ENCODE peak calls at places on chromosomes 1 and 21, in eight cellular contexts. One of them, this sample, is unnamed.
A peak's percentile ranks its signal among the peaks of the same experiment; 100 is the strongest.

GRCh38 chr1:172360511-172360910 is 60.0 kb upstream of the C1orf105 start:
- DNase-seq in transverse colon: no peak
- DNase-seq in HCT116: no peak
- DNase-seq in neural progenitor cell: peak; percentile 81
- DNase-seq in CD8-positive, alpha-beta T cell: no peak
- DNase-seq in psoas muscle: no peak
- DNase-seq in fibroblast of lung: no peak
- DNase-seq in cardiac muscle cell: no peak
- DNase-seq in this sample: peak; percentile 6

GRCh38 chr1:79128726-79129125 is 122.2 kb upstream of the ADGRL4 start:
- DNase-seq in CD8-positive, alpha-beta T cell: no peak
- DNase-seq in fibroblast of lung: peak; percentile 89
- DNase-seq in HCT116: no peak
- DNase-seq in neural progenitor cell: no peak
- DNase-seq in transverse colon: no peak
- DNase-seq in psoas muscle: no peak
- DNase-seq in cardiac muscle cell: no peak
- DNase-seq in this sample: peak; percentile 79

GRCh38 chr1:225766967-225767413 is 10.6 kb upstream of the SRP9 start:
- DNase-seq in neural progenitor cell: no peak
- DNase-seq in psoas muscle: peak; percentile 70
- DNase-seq in fibroblast of lung: peak; percentile 97
- DNase-seq in HCT116: no peak
- DNase-seq in cardiac muscle cell: no peak
- DNase-seq in transverse colon: peak; percentile 33
- DNase-seq in CD8-positive, alpha-beta T cell: no peak
- DNase-seq in this sample: peak; percentile 95

GRCh38 chr1:90821152-90821792 is 104.2 kb upstream of the BARHL2 start:
- DNase-seq in transverse colon: no peak
- DNase-seq in neural progenitor cell: no peak
- DNase-seq in cardiac muscle cell: no peak
- DNase-seq in fibroblast of lung: no peak
- DNase-seq in HCT116: no peak
- DNase-seq in psoas muscle: no peak
- DNase-seq in CD8-positive, alpha-beta T cell: no peak
- DNase-seq in this sample: no peak

GRCh38 chr1:167273027-167273800 is 52.5 kb downstream of the POU2F1 start:
- DNase-seq in HCT116: no peak
- DNase-seq in cardiac muscle cell: peak; percentile 25
- DNase-seq in CD8-positive, alpha-beta T cell: no peak
- DNase-seq in neural progenitor cell: no peak
- DNase-seq in transverse colon: no peak
- DNase-seq in fibroblast of lung: peak; percentile 75
- DNase-seq in psoas muscle: no peak
- DNase-seq in this sample: peak; percentile 80

GRCh38 chr1:225879521-225880209 is 2.5 kb downstream of the TMEM63A start:
- DNase-seq in cardiac muscle cell: no peak
- DNase-seq in neural progenitor cell: no peak
- DNase-seq in CD8-positive, alpha-beta T cell: no peak
- DNase-seq in transverse colon: peak; percentile 68
- DNase-seq in fibroblast of lung: no peak
- DNase-seq in psoas muscle: no peak
- DNase-seq in HCT116: no peak
- DNase-seq in this sample: no peak

GRCh38 chr1:112272101-112272772 is 123.8 kb upstream of the CTTNBP2NL start:
- DNase-seq in neural progenitor cell: no peak
- DNase-seq in transverse colon: no peak
- DNase-seq in fibroblast of lung: no peak
- DNase-seq in CD8-positive, alpha-beta T cell: no peak
- DNase-seq in HCT116: no peak
- DNase-seq in cardiac muscle cell: no peak
- DNase-seq in psoas muscle: no peak
- DNase-seq in this sample: no peak

GRCh38 chr1:109619405-109619654 is at the start of gene GNAT2:
- DNase-seq in psoas muscle: no peak
- DNase-seq in neural progenitor cell: no peak
- DNase-seq in CD8-positive, alpha-beta T cell: no peak
- DNase-seq in fibroblast of lung: no peak
- DNase-seq in cardiac muscle cell: no peak
- DNase-seq in transverse colon: no peak
- DNase-seq in HCT116: no peak
- DNase-seq in this sample: no peak

GRCh38 chr1:247358920-247359319 is 27.3 kb upstream of the ZNF496 start:
- DNase-seq in neural progenitor cell: no peak
- DNase-seq in CD8-positive, alpha-beta T cell: no peak
- DNase-seq in psoas muscle: no peak
- DNase-seq in transverse colon: peak; percentile 15
- DNase-seq in HCT116: no peak
- DNase-seq in cardiac muscle cell: no peak
- DNase-seq in fibroblast of lung: no peak
- DNase-seq in this sample: no peak

GRCh38 chr1:54745274-54745673 is 19.0 kb downstream of the PARS2 start:
- DNase-seq in CD8-positive, alpha-beta T cell: no peak
- DNase-seq in neural progenitor cell: no peak
- DNase-seq in psoas muscle: no peak
- DNase-seq in transverse colon: no peak
- DNase-seq in fibroblast of lung: no peak
- DNase-seq in cardiac muscle cell: no peak
- DNase-seq in HCT116: no peak
- DNase-seq in this sample: no peak

GRCh38 chr1:241611063-241611462 is 29.1 kb downstream of the CHML start:
- DNase-seq in HCT116: peak; percentile 56
- DNase-seq in fibroblast of lung: peak; percentile 82
- DNase-seq in neural progenitor cell: peak; percentile 44
- DNase-seq in psoas muscle: no peak
- DNase-seq in CD8-positive, alpha-beta T cell: no peak
- DNase-seq in cardiac muscle cell: peak; percentile 63
- DNase-seq in transverse colon: no peak
- DNase-seq in this sample: peak; percentile 80

DNA sequence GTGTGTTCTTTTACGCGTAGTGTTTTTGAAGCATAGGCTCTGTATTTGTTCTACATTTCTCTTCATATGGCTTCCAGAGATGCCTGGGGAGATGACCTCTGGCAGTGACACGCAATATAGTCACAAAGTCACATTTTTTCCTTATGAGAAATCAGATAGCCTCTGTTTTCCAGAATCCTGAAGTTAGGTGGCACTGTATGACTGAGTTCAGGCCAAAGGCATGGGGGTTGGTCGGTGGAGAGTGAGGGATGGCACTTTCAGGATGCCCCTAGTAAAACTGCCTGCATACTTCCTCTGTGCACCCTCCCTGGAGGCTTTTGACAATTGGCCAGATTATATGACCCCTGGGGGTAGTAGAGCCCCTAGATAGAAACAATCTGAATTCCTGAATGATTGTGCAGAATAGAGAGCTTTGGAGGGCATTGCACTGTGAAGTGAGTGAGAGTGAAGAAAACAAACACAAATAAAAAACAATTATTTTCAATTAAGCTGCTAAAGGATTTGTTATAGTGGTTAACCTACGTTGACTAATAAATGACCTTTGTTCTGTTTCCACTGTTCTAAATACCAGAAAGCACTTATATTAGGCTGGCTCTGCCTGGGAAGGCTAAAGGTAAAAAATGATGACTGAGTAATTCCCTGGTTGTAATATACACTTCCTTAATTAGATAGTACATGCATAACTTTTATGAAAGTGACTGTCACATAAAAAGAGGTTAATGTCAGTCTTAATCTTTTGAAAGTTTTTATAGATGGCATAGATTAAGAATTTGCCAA is 1660.8 kb downstream of the PLA2G4A start:
- DNase-seq in psoas muscle: no peak
- DNase-seq in fibroblast of lung: peak; percentile 30
- DNase-seq in CD8-positive, alpha-beta T cell: no peak
- DNase-seq in cardiac muscle cell: no peak
- DNase-seq in transverse colon: no peak
- DNase-seq in HCT116: peak; percentile 66
- DNase-seq in neural progenitor cell: peak; percentile 62
- DNase-seq in this sample: peak; percentile 42
- TF ChIP-seq CTCF in psoas muscle: no peak
- TF ChIP-seq CTCF in fibroblast of lung: no peak
- TF ChIP-seq CTCF in CD8-positive, alpha-beta T cell: no peak
- TF ChIP-seq CTCF in cardiac muscle cell: no peak
- TF ChIP-seq CTCF in transverse colon: no peak
- TF ChIP-seq CTCF in HCT116: peak; percentile 41
- TF ChIP-seq CTCF in neural progenitor cell: peak; percentile 13
- TF ChIP-seq CTCF in this sample: no peak

DNA sequence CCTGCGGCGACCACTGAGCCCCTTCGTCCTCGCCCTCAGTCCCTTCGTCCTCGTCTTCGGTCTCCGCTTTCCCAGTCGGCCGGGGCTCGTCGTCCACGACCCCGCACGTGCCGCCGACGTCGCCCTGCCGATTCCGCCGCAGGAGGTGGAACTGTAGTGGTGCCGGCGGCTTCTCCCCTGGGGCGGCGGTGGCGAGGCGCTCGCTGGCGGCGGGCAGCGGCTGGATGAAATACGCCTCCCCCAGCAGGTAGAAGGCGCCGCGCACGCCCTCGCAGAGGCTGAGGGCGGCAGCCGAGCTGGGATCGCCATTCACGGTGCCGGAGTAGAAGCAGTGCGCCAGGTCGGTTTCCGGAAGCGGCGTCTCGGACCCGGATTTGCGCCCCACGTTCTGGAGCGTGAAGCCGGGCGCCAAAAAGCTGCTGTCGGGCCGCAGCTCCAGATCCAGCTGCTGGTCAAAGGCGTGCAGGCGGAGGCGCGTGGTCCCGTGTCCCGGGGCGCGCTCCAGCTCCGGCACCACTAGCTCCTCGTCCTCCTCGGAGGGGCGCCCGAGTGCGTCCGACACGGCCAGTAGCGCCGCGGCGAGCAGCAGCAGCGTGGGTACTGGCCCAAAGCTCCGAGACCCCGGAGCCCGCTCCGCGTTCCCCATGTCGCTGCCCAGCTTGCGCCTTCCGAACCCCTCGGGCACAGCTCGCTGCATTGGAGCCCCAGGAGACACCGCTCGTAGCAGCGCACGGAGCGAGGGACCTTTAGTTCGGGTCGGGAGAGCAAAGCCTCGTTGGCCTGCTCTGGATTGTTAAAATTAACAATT is 747 bp downstream of the ADAMTS1 start:
- DNase-seq in neural progenitor cell: peak; percentile 74
- DNase-seq in transverse colon: no peak
- DNase-seq in HCT116: no peak
- DNase-seq in CD8-positive, alpha-beta T cell: no peak
- DNase-seq in fibroblast of lung: peak; percentile 52
- DNase-seq in cardiac muscle cell: peak; percentile 68
- DNase-seq in psoas muscle: peak; percentile 69
- DNase-seq in this sample: peak; percentile 63
- H3K4me3 ChIP-seq in neural progenitor cell: peak overlapping the region; percentile 72
- H3K4me3 ChIP-seq in transverse colon: peak overlapping the region; percentile 60
- H3K4me3 ChIP-seq in HCT116: no peak overlapping the region
- H3K4me3 ChIP-seq in CD8-positive, alpha-beta T cell: peak overlapping the region; percentile 25
- H3K4me3 ChIP-seq in fibroblast of lung: peak overlapping the region; percentile 99
- H3K4me3 ChIP-seq in cardiac muscle cell: peak overlapping the region; percentile 97
- H3K4me3 ChIP-seq in psoas muscle: peak overlapping the region; percentile 90
- H3K4me3 ChIP-seq in this sample: peak overlapping the region; percentile 75

DNA sequence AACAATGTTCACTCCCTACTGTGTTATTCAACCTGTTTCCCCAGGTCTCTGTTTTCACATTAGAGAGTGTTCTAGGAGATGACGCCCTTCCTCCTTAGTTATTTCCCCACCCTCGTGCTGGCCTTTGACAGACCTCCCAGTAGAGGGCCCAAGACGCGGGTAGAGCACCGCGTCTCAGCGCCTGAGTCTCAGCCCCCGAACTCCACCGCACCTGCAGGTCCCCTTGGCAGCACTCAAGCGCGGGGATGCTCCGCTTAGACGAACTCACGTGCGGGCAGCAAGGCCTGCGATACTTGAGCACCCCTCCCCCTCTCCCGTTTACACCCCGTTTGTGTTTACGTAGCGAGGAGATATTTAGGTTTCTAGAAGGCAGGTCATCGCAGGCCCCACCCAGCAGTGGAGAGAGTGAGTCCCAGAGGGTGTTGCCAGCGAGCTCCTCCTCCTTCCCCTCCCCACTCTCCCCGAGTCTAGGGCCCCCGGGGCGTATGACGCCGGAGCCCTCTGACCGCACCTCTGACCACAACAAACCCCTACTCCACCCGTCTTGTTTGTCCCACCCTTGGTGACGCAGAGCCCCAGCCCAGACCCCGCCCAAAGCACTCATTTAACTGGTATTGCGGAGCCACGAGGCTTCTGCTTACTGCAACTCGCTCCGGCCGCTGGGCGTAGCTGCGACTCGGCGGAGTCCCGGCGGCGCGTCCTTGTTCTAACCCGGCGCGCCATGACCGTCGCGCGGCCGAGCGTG is at the start of gene CD55:
- DNase-seq in CD8-positive, alpha-beta T cell: peak; percentile 98
- DNase-seq in transverse colon: peak; percentile 98
- DNase-seq in psoas muscle: peak; percentile 95
- DNase-seq in neural progenitor cell: peak; percentile 95
- DNase-seq in cardiac muscle cell: peak; percentile 96
- DNase-seq in HCT116: peak; percentile 99
- DNase-seq in fibroblast of lung: peak; percentile 96
- DNase-seq in this sample: peak; percentile 97
- TF ChIP-seq CTCF in CD8-positive, alpha-beta T cell: peak; percentile 36
- TF ChIP-seq CTCF in transverse colon: peak; percentile 36
- TF ChIP-seq CTCF in psoas muscle: peak; percentile 30
- TF ChIP-seq CTCF in neural progenitor cell: peak; percentile 43
- TF ChIP-seq CTCF in cardiac muscle cell: peak; percentile 36
- TF ChIP-seq CTCF in HCT116: no peak
- TF ChIP-seq CTCF in fibroblast of lung: peak; percentile 17
- TF ChIP-seq CTCF in this sample: peak; percentile 33

GRCh38 chr1:243514927-243515326 is 259.1 kb downstream of the SDCCAG8 start:
- DNase-seq in fibroblast of lung: no peak
- DNase-seq in psoas muscle: no peak
- DNase-seq in transverse colon: no peak
- DNase-seq in neural progenitor cell: no peak
- DNase-seq in CD8-positive, alpha-beta T cell: no peak
- DNase-seq in cardiac muscle cell: no peak
- DNase-seq in HCT116: no peak
- DNase-seq in this sample: no peak
- H3K4me3 ChIP-seq in fibroblast of lung: no peak overlapping the region
- H3K4me3 ChIP-seq in psoas muscle: no peak overlapping the region
- H3K4me3 ChIP-seq in transverse colon: no peak overlapping the region
- H3K4me3 ChIP-seq in neural progenitor cell: no peak overlapping the region
- H3K4me3 ChIP-seq in CD8-positive, alpha-beta T cell: no peak overlapping the region
- H3K4me3 ChIP-seq in cardiac muscle cell: no peak overlapping the region
- H3K4me3 ChIP-seq in HCT116: no peak overlapping the region
- H3K4me3 ChIP-seq in this sample: no peak overlapping the region

GRCh38 chr1:40862008-40862863 is at the start of gene CITED4:
- DNase-seq in HCT116: peak; percentile 91
- DNase-seq in fibroblast of lung: peak; percentile 88
- DNase-seq in transverse colon: peak; percentile 95
- DNase-seq in neural progenitor cell: peak; percentile 99
- DNase-seq in psoas muscle: peak; percentile 95
- DNase-seq in CD8-positive, alpha-beta T cell: peak; percentile 93
- DNase-seq in cardiac muscle cell: peak; percentile 98
- DNase-seq in this sample: peak; percentile 93
- TF ChIP-seq CTCF in HCT116: peak; percentile 78
- TF ChIP-seq CTCF in fibroblast of lung: peak; percentile 29
- TF ChIP-seq CTCF in transverse colon: peak; percentile 19
- TF ChIP-seq CTCF in neural progenitor cell: peak; percentile 51
- TF ChIP-seq CTCF in psoas muscle: peak; percentile 18
- TF ChIP-seq CTCF in CD8-positive, alpha-beta T cell: no peak
- TF ChIP-seq CTCF in cardiac muscle cell: peak; percentile 23
- TF ChIP-seq CTCF in this sample: peak; percentile 32